ENCODE peak calls at places on chromosomes 5 and 9, in eight cellular contexts. One of them, this sample, is unnamed.

GRCh38 chr5:59587489-59588337 is 305.8 kb downstream of the PDE4D start:
- DNase-seq in neural crest cell: peak
- DNase-seq in hippocampal formation: peak
- DNase-seq in SW 1271: no peak
- DNase-seq in spleen: no peak
- DNase-seq in hepatocyte: peak
- DNase-seq in AG08395: peak
- DNase-seq in lower lobe of right lung: peak
- DNase-seq in this sample: peak

GRCh38 chr5:133938039-133938821 is 30.2 kb downstream of the C5orf15 start:
- DNase-seq in neural crest cell: no peak
- DNase-seq in SW 1271: no peak
- DNase-seq in hepatocyte: peak
- DNase-seq in spleen: no peak
- DNase-seq in AG08395: no peak
- DNase-seq in lower lobe of right lung: no peak
- DNase-seq in hippocampal formation: no peak
- DNase-seq in this sample: no peak

GRCh38 chr5:125560476-125561225 is 814.2 kb upstream of the ZNF608 start:
- DNase-seq in spleen: no peak
- DNase-seq in hepatocyte: no peak
- DNase-seq in lower lobe of right lung: no peak
- DNase-seq in SW 1271: no peak
- DNase-seq in neural crest cell: no peak
- DNase-seq in hippocampal formation: no peak
- DNase-seq in AG08395: no peak
- DNase-seq in this sample: peak

GRCh38 chr5:175381116-175381515 is 62.9 kb downstream of the DRD1 start:
- DNase-seq in AG08395: no peak
- DNase-seq in SW 1271: no peak
- DNase-seq in neural crest cell: no peak
- DNase-seq in spleen: no peak
- DNase-seq in lower lobe of right lung: no peak
- DNase-seq in hippocampal formation: no peak
- DNase-seq in hepatocyte: no peak
- DNase-seq in this sample: no peak

GRCh38 chr9:110179734-110180133 is 28.2 kb downstream of the C9orf152 start:
- DNase-seq in hippocampal formation: no peak
- DNase-seq in spleen: no peak
- DNase-seq in neural crest cell: no peak
- DNase-seq in hepatocyte: no peak
- DNase-seq in lower lobe of right lung: no peak
- DNase-seq in AG08395: peak
- DNase-seq in SW 1271: peak
- DNase-seq in this sample: no peak

GRCh38 chr5:41835625-41836024 is 34.6 kb downstream of the OXCT1 start:
- DNase-seq in hepatocyte: peak
- DNase-seq in SW 1271: peak
- DNase-seq in hippocampal formation: no peak
- DNase-seq in AG08395: peak
- DNase-seq in lower lobe of right lung: no peak
- DNase-seq in spleen: no peak
- DNase-seq in neural crest cell: peak
- DNase-seq in this sample: no peak

GRCh38 chr9:136228107-136228875 is 17.3 kb downstream of the QSOX2 start:
- DNase-seq in spleen: no peak
- DNase-seq in neural crest cell: no peak
- DNase-seq in SW 1271: no peak
- DNase-seq in hippocampal formation: no peak
- DNase-seq in lower lobe of right lung: no peak
- DNase-seq in AG08395: peak
- DNase-seq in hepatocyte: peak
- DNase-seq in this sample: no peak

GRCh38 chr9:132126837-132127236 is 35.0 kb upstream of the NTNG2 start:
- DNase-seq in AG08395: no peak
- DNase-seq in neural crest cell: no peak
- DNase-seq in SW 1271: no peak
- DNase-seq in hippocampal formation: no peak
- DNase-seq in hepatocyte: no peak
- DNase-seq in spleen: no peak
- DNase-seq in lower lobe of right lung: no peak
- DNase-seq in this sample: no peak

GRCh38 chr9:134315716-134316443 is 10.4 kb upstream of the RXRA start:
- DNase-seq in neural crest cell: no peak
- DNase-seq in lower lobe of right lung: peak
- DNase-seq in hepatocyte: no peak
- DNase-seq in spleen: peak
- DNase-seq in hippocampal formation: no peak
- DNase-seq in SW 1271: no peak
- DNase-seq in AG08395: peak
- DNase-seq in this sample: no peak

GRCh38 chr9:23635276-23635675 is 190.8 kb downstream of the ELAVL2 start:
- DNase-seq in hippocampal formation: no peak
- DNase-seq in neural crest cell: no peak
- DNase-seq in lower lobe of right lung: no peak
- DNase-seq in spleen: no peak
- DNase-seq in SW 1271: no peak
- DNase-seq in hepatocyte: no peak
- DNase-seq in AG08395: no peak
- DNase-seq in this sample: no peak

GRCh38 chr9:97697837-97698236 is 697 bp upstream of the XPA start:
- DNase-seq in neural crest cell: no peak
- DNase-seq in AG08395: no peak
- DNase-seq in spleen: no peak
- DNase-seq in hippocampal formation: no peak
- DNase-seq in lower lobe of right lung: no peak
- DNase-seq in SW 1271: no peak
- DNase-seq in hepatocyte: no peak
- DNase-seq in this sample: no peak

GRCh38 chr5:160520609-160521391 is 99.1 kb downstream of the PTTG1 start:
- DNase-seq in neural crest cell: no peak
- DNase-seq in SW 1271: no peak
- DNase-seq in AG08395: no peak
- DNase-seq in lower lobe of right lung: no peak
- DNase-seq in hepatocyte: no peak
- DNase-seq in spleen: no peak
- DNase-seq in hippocampal formation: no peak
- DNase-seq in this sample: no peak

GRCh38 chr5:2383678-2384025 is 367.8 kb downstream of the IRX2 start:
- DNase-seq in spleen: no peak
- DNase-seq in hepatocyte: no peak
- DNase-seq in neural crest cell: no peak
- DNase-seq in hippocampal formation: no peak
- DNase-seq in AG08395: no peak
- DNase-seq in lower lobe of right lung: no peak
- DNase-seq in SW 1271: no peak
- DNase-seq in this sample: no peak

GRCh38 chr5:179267671-179268071 is 77.6 kb downstream of the ADAMTS2 start:
- DNase-seq in hippocampal formation: no peak
- DNase-seq in SW 1271: no peak
- DNase-seq in neural crest cell: no peak
- DNase-seq in spleen: peak
- DNase-seq in hepatocyte: no peak
- DNase-seq in AG08395: no peak
- DNase-seq in lower lobe of right lung: peak
- DNase-seq in this sample: no peak

GRCh38 chr5:72841756-72842535 is 25.5 kb downstream of the TNPO1 start:
- DNase-seq in SW 1271: no peak
- DNase-seq in lower lobe of right lung: no peak
- DNase-seq in neural crest cell: no peak
- DNase-seq in hippocampal formation: no peak
- DNase-seq in AG08395: no peak
- DNase-seq in hepatocyte: no peak
- DNase-seq in spleen: no peak
- DNase-seq in this sample: no peak

GRCh38 chr5:160312139-160312959 is at the start of gene CCNJL:
- DNase-seq in hepatocyte: peak
- DNase-seq in hippocampal formation: no peak
- DNase-seq in AG08395: peak
- DNase-seq in spleen: peak
- DNase-seq in neural crest cell: peak
- DNase-seq in lower lobe of right lung: peak
- DNase-seq in SW 1271: peak
- DNase-seq in this sample: peak

GRCh38 chr9:95088421-95089161 is 228.9 kb downstream of the FANCC start:
- DNase-seq in hepatocyte: no peak
- DNase-seq in hippocampal formation: no peak
- DNase-seq in AG08395: no peak
- DNase-seq in neural crest cell: no peak
- DNase-seq in spleen: peak
- DNase-seq in lower lobe of right lung: no peak
- DNase-seq in SW 1271: no peak
- DNase-seq in this sample: no peak

GRCh38 chr5:122915717-122916399 is 70.4 kb downstream of the SNX24 start:
- DNase-seq in AG08395: peak
- DNase-seq in SW 1271: no peak
- DNase-seq in neural crest cell: no peak
- DNase-seq in lower lobe of right lung: no peak
- DNase-seq in hepatocyte: no peak
- DNase-seq in spleen: no peak
- DNase-seq in hippocampal formation: peak
- DNase-seq in this sample: no peak

GRCh38 chr9:18317896-18318295 is 156.1 kb upstream of the ADAMTSL1 start:
- DNase-seq in hepatocyte: no peak
- DNase-seq in neural crest cell: no peak
- DNase-seq in spleen: no peak
- DNase-seq in AG08395: no peak
- DNase-seq in SW 1271: no peak
- DNase-seq in hippocampal formation: no peak
- DNase-seq in lower lobe of right lung: no peak
- DNase-seq in this sample: no peak

GRCh38 chr9:21796768-21797167 is 5.7 kb upstream of the MTAP start:
- DNase-seq in lower lobe of right lung: no peak
- DNase-seq in neural crest cell: no peak
- DNase-seq in hepatocyte: peak
- DNase-seq in spleen: no peak
- DNase-seq in AG08395: no peak
- DNase-seq in hippocampal formation: no peak
- DNase-seq in SW 1271: no peak
- DNase-seq in this sample: no peak

GRCh38 chr9:74044844-74045243 is 452.3 kb upstream of the RORB start:
- DNase-seq in spleen: no peak
- DNase-seq in hippocampal formation: no peak
- DNase-seq in neural crest cell: no peak
- DNase-seq in lower lobe of right lung: no peak
- DNase-seq in hepatocyte: no peak
- DNase-seq in SW 1271: no peak
- DNase-seq in AG08395: no peak
- DNase-seq in this sample: no peak

GRCh38 chr5:43041669-43042175 is 1.6 kb upstream of the ANXA2R start:
- DNase-seq in AG08395: peak
- DNase-seq in hippocampal formation: peak
- DNase-seq in SW 1271: peak
- DNase-seq in spleen: no peak
- DNase-seq in neural crest cell: peak
- DNase-seq in hepatocyte: peak
- DNase-seq in lower lobe of right lung: peak
- DNase-seq in this sample: peak

GRCh38 chr9:108746864-108747263 is 108.9 kb downstream of the ACTL7B start:
- DNase-seq in AG08395: peak
- DNase-seq in hepatocyte: no peak
- DNase-seq in neural crest cell: no peak
- DNase-seq in SW 1271: no peak
- DNase-seq in hippocampal formation: no peak
- DNase-seq in lower lobe of right lung: no peak
- DNase-seq in spleen: no peak
- DNase-seq in this sample: peak

GRCh38 chr9:92747459-92748232 is 17.0 kb downstream of the BICD2 start:
- DNase-seq in spleen: peak
- DNase-seq in hepatocyte: no peak
- DNase-seq in AG08395: peak
- DNase-seq in neural crest cell: no peak
- DNase-seq in lower lobe of right lung: no peak
- DNase-seq in hippocampal formation: no peak
- DNase-seq in SW 1271: no peak
- DNase-seq in this sample: no peak

GRCh38 chr5:61701877-61702602 is 370.0 kb downstream of the ZSWIM6 start:
- DNase-seq in SW 1271: no peak
- DNase-seq in lower lobe of right lung: no peak
- DNase-seq in spleen: no peak
- DNase-seq in AG08395: no peak
- DNase-seq in neural crest cell: no peak
- DNase-seq in hepatocyte: no peak
- DNase-seq in hippocampal formation: no peak
- DNase-seq in this sample: no peak

GRCh38 chr5:67032921-67033664 is 163.5 kb downstream of the CD180 start:
- DNase-seq in spleen: no peak
- DNase-seq in lower lobe of right lung: no peak
- DNase-seq in AG08395: no peak
- DNase-seq in neural crest cell: no peak
- DNase-seq in SW 1271: no peak
- DNase-seq in hepatocyte: no peak
- DNase-seq in hippocampal formation: no peak
- DNase-seq in this sample: no peak

GRCh38 chr5:90866333-90866732 is 307.7 kb downstream of the ADGRV1 start:
- DNase-seq in hepatocyte: no peak
- DNase-seq in hippocampal formation: peak
- DNase-seq in spleen: no peak
- DNase-seq in neural crest cell: no peak
- DNase-seq in AG08395: peak
- DNase-seq in lower lobe of right lung: no peak
- DNase-seq in SW 1271: peak
- DNase-seq in this sample: no peak

GRCh38 chr9:137000177-137000930 is 4.0 kb upstream of the CLIC3 start:
- DNase-seq in SW 1271: no peak
- DNase-seq in lower lobe of right lung: no peak
- DNase-seq in hepatocyte: no peak
- DNase-seq in hippocampal formation: no peak
- DNase-seq in AG08395: peak
- DNase-seq in spleen: no peak
- DNase-seq in neural crest cell: no peak
- DNase-seq in this sample: no peak

GRCh38 chr9:83432104-83432627 is 106.0 kb downstream of the FRMD3 start:
- DNase-seq in spleen: peak
- DNase-seq in SW 1271: peak
- DNase-seq in hippocampal formation: peak
- DNase-seq in hepatocyte: no peak
- DNase-seq in AG08395: peak
- DNase-seq in lower lobe of right lung: peak
- DNase-seq in neural crest cell: no peak
- DNase-seq in this sample: no peak

GRCh38 chr5:40679998-40680681 is 425 bp downstream of the PTGER4 start:
- DNase-seq in lower lobe of right lung: peak
- DNase-seq in neural crest cell: peak
- DNase-seq in AG08395: no peak
- DNase-seq in hippocampal formation: no peak
- DNase-seq in hepatocyte: no peak
- DNase-seq in spleen: peak
- DNase-seq in SW 1271: peak
- DNase-seq in this sample: no peak

GRCh38 chr5:151251001-151251551 is 1.9 kb upstream of the GM2A start:
- DNase-seq in lower lobe of right lung: no peak
- DNase-seq in neural crest cell: no peak
- DNase-seq in SW 1271: no peak
- DNase-seq in spleen: no peak
- DNase-seq in hippocampal formation: no peak
- DNase-seq in AG08395: no peak
- DNase-seq in hepatocyte: no peak
- DNase-seq in this sample: no peak

GRCh38 chr9:92147854-92148184 is 32.6 kb upstream of the SPTLC1 start:
- DNase-seq in spleen: no peak
- DNase-seq in lower lobe of right lung: no peak
- DNase-seq in SW 1271: no peak
- DNase-seq in hepatocyte: no peak
- DNase-seq in hippocampal formation: no peak
- DNase-seq in AG08395: no peak
- DNase-seq in neural crest cell: no peak
- DNase-seq in this sample: no peak

GRCh38 chr9:110900451-110900850 is 137.8 kb downstream of the LPAR1 start:
- DNase-seq in hippocampal formation: no peak
- DNase-seq in neural crest cell: no peak
- DNase-seq in AG08395: no peak
- DNase-seq in lower lobe of right lung: no peak
- DNase-seq in spleen: no peak
- DNase-seq in hepatocyte: no peak
- DNase-seq in SW 1271: no peak
- DNase-seq in this sample: no peak

GRCh38 chr5:149594206-149594895 is 13.1 kb downstream of the ARHGEF37 start:
- DNase-seq in lower lobe of right lung: no peak
- DNase-seq in spleen: no peak
- DNase-seq in AG08395: no peak
- DNase-seq in hepatocyte: no peak
- DNase-seq in neural crest cell: no peak
- DNase-seq in SW 1271: no peak
- DNase-seq in hippocampal formation: no peak
- DNase-seq in this sample: no peak

This sample was measured in NCI-H2029.